ENCODE peak calls at places on chromosomes 12 and 14, in four cellular contexts. F is ovary, E is prostate gland, V is HCT116. Z is an unnamed sample.

GRCh38 chr14:22502007-22502406 is 87.0 kb downstream of the DAD1 start:
- DNase-seq in E (peak; percentile 41), F (no peak), V (no peak), Z (no peak)

GRCh38 chr14:75469606-75470237 is 41.9 kb downstream of the JDP2 start:
- DNase-seq in E (peak; percentile 88), V (no peak), F (no peak), Z (no peak)

GRCh38 chr12:128698573-128698972 is 125.2 kb downstream of the SLC15A4 start:
- DNase-seq in F (no peak), V (no peak), E (no peak), Z (no peak)

GRCh38 chr14:83913466-83913865 is 1616.5 kb upstream of the FLRT2 start:
- DNase-seq in V (no peak), F (no peak), E (no peak), Z (no peak)

GRCh38 chr12:96310067-96310466 is 90.2 kb downstream of the CDK17 start:
- DNase-seq in V (no peak), E (no peak), F (no peak), Z (no peak)

GRCh38 chr12:120669055-120669828 is 17.7 kb upstream of the MLEC start:
- DNase-seq in E (no peak), F (peak; percentile 67), V (no peak), Z (no peak)

GRCh38 chr12:18589316-18589715 is 148.5 kb downstream of the PLCZ1 start:
- DNase-seq in V (no peak), F (no peak), E (no peak), Z (no peak)

GRCh38 chr12:3533703-3534386 is 42.8 kb downstream of the PRMT8 start:
- DNase-seq in F (peak; percentile 79), V (no peak), E (peak; percentile 69), Z (peak; percentile 54)

GRCh38 chr12:11730299-11731041 is 81.0 kb downstream of the ETV6 start:
- DNase-seq in F (no peak), V (peak; percentile 12), E (peak; percentile 84), Z (no peak)

GRCh38 chr12:80702889-80703605 is 4.4 kb upstream of the MYF6 start:
- DNase-seq in V (no peak), E (no peak), F (no peak), Z (peak; percentile 80)

GRCh38 chr12:106308611-106309010 is 6.1 kb downstream of the TCP11L2 start:
- DNase-seq in V (no peak), E (no peak), F (no peak), Z (peak; percentile 62)

GRCh38 chr14:71753976-71754375 is 178.3 kb upstream of the RGS6 start:
- DNase-seq in V (no peak), E (no peak), F (no peak), Z (no peak)

GRCh38 chr12:64311877-64312276 is 78.7 kb downstream of the C12orf56 start:
- DNase-seq in F (no peak), E (no peak), V (no peak), Z (no peak)

GRCh38 chr12:112532106-112532505 is 113.4 kb downstream of the PTPN11 start:
- DNase-seq in F (no peak), E (no peak), V (no peak), Z (no peak)

GRCh38 chr12:40837891-40838424 is 145.7 kb downstream of the CNTN1 start:
- DNase-seq in E (no peak), V (no peak), F (no peak), Z (no peak)

GRCh38 chr12:11861155-11861863 is 209.4 kb upstream of the BCL2L14 start:
- DNase-seq in E (no peak), F (no peak), V (no peak), Z (no peak)

GRCh38 chr14:83441801-83442200 is 1908.1 kb upstream of the SEL1L start:
- DNase-seq in E (no peak), V (no peak), F (no peak), Z (no peak)

GRCh38 chr12:29611906-29612305 is 114.4 kb upstream of the OVCH1 start:
- DNase-seq in V (no peak), E (no peak), F (no peak), Z (no peak)

GRCh38 chr12:28536088-28536487 is 345.8 kb downstream of the CCDC91 start:
- DNase-seq in V (no peak), F (no peak), E (no peak), Z (no peak)

GRCh38 chr12:188910-189621 is 24.9 kb downstream of the SLC6A12 start:
- DNase-seq in E (no peak), F (peak; percentile 79), V (no peak), Z (no peak)

GRCh38 chr14:98172243-98172778 is 1099.7 kb downstream of the BCL11B start:
- DNase-seq in V (no peak), E (no peak), F (no peak), Z (no peak)

GRCh38 chr12:131365821-131366260 is 345.0 kb upstream of the SFSWAP start:
- DNase-seq in E (no peak), V (no peak), F (peak; percentile 74), Z (no peak)

GRCh38 chr12:10720974-10721565 is 2.1 kb downstream of the YBX3 start:
- DNase-seq in F (no peak), E (no peak), V (no peak), Z (peak; percentile 26)

GRCh38 chr12:10719482-10719881 is 3.6 kb downstream of the YBX3 start:
- DNase-seq in E (peak; percentile 16), F (no peak), V (no peak), Z (peak; percentile 83)

GRCh38 chr12:10721654-10722501 is 1.2 kb downstream of the YBX3 start:
- DNase-seq in E (peak; percentile 96), F (peak; percentile 95), V (peak; percentile 81), Z (peak; percentile 99)

GRCh38 chr12:10722502-10722904 is 620 bp downstream of the YBX3 start:
- DNase-seq in F (peak; percentile 76), V (no peak), E (no peak), Z (no peak)

DNA sequence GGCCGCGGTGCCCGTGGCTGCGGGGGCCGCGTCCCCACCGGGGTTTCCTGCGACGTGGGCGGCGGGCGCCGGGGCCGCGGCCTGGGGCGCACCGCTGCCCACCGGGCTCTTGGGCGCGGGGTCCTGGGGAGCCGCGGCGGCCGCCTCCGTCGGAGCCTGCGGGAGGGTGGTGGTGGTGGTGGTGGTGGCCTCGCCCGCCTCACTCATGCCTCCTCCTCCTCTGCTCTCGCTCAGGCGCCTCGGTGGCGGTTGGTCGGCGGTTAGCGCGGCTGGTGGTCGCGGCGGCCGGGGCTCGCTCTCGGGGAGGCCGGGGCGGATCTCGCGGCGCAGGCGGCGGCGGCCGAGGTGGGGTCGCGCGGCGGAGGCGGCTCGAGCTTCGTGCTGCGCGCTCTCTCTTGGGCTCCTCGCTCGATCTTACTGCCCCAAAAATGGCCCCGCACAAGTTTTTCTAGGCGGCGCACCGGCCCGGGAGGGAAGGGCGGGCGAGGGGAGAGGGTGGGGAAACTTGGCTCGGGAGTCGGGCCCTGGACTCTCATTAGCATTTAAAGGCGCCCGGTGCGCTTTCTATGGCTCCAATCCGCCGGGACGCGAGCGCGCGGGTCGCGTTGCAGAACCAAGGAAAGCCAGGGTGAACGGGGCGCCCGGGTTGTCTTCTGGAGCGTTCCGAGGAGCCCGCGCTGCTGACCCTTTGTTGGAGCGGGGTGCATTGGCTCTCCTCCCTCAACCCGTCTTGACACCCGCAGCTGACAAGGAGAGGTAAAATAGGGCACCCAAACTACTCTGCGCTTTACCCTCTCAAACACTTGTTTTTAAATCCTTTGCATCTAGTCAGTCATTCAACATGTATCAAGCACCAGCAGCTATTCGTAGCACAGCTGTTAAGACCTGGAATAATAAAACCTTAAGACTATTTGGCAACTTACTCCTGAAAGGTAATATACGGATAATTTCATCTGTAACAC is at the start of gene YBX3:
- DNase-seq in F (peak; percentile 89), V (peak; percentile 66), E (peak; percentile 89), Z (peak; percentile 90)
- TF ChIP-seq POLR2A in F (peak; percentile 68), V (peak; percentile 61), E (no peak), Z (peak; percentile 96)

GRCh38 chr14:53615254-53615653 is 341.4 kb downstream of the BMP4 start:
- DNase-seq in F (no peak), V (no peak), E (no peak), Z (no peak)
- H3K36me3 ChIP-seq in F (no peaks in the 10 kb centered on the region), V (no peaks in the 10 kb centered on the region), E (no peaks in the 10 kb centered on the region), Z (no peaks in the 10 kb centered on the region)

GRCh38 chr12:123431951-123432886 is 4.3 kb downstream of the RILPL2 start:
- DNase-seq in V (no peak), E (no peak), F (no peak), Z (no peak)
- TF ChIP-seq POLR2A in V (no peak), E (no peak), F (no peak), Z (no peak)

DNA sequence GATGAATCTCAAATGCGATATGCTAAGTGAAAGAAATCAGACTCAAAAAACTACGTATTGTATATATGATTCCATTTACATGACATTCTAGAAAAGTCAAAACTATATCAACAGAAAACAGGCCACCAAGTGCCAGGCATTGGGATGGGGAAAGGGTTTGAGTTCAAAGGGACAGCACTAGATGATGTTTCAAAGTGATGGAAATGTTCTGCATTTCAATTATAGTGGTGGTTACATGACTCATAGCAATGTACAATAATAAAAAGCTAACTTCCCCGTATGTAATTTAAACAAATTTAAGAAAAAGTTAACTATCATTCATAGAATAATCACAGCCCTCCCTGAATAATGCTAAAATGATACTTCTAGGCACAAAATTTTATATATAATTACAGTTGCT is 13.5 kb downstream of the HECTD1 start:
- DNase-seq in V (no peak), F (no peak), E (no peak), Z (no peak)
- H3K36me3 ChIP-seq in V (peaks cover 3% of the 10 kb centered on the region), F (no peaks in the 10 kb centered on the region), E (no peaks in the 10 kb centered on the region), Z (no peaks in the 10 kb centered on the region)

DNA sequence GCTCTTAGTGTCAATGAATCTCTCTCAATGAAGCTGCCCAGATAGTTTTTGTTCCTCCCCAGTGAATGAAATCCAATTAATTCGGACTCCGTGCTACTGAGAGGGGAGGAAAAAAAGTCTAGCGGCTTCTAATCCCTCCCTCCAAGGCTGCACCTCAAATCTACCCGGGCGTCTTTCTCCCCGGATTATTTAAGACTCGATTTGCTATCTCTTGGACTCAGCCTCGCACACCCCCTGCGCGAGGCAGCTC is 134 bp downstream of the DUSP6 start:
- DNase-seq in V (no peak), F (no peak), E (no peak), Z (no peak)
- TF ChIP-seq POLR2A in V (peak; percentile 98), F (no peak), E (no peak), Z (peak; percentile 74)

DNA sequence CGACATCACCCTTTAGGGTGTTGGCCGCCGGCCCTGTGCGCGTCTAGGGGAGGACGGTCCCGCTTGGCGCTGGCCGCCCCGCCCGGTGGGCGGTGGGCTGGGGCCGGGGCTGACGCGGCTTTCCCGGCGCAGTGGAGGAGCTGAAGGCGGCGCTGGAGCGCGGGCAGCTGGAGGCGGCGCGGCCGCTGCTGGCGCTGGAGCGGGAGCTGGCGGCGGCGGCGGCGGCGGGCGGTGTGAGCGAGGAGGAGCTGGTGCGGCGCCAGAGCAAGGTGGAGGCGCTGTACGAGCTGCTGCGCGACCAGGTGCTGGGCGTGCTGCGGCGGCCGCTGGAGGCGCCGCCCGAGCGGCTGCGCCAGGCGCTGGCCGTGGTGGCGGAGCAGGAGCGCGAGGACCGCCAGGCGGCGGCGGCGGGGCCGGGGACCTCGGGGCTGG is 3.6 kb downstream of the TNFAIP2 start:
- DNase-seq in V (no peak), F (peak; percentile 77), E (peak; percentile 76), Z (peak; percentile 79)
- H3K36me3 ChIP-seq in V (no peaks in the 10 kb centered on the region), F (no peaks in the 10 kb centered on the region), E (no peaks in the 10 kb centered on the region), Z (peaks cover 8% of the 10 kb centered on the region)

Z was measured in gastrocnemius medialis.